ENCODE peak calls at places on chromosomes 3 and 15, in four cellular contexts. One of them, this sample, is unnamed.

GRCh38 chr15:81091889-81092558 is 42.0 kb upstream of the CFAP161 start:
- DNase-seq in CD8-positive, alpha-beta T cell: no peak
- DNase-seq in heart right ventricle: no peak
- DNase-seq in endodermal cell: no peak
- DNase-seq in this sample: no peak

GRCh38 chr15:47688573-47689086 is 28.7 kb upstream of the SEMA6D start:
- DNase-seq in CD8-positive, alpha-beta T cell: no peak
- DNase-seq in heart right ventricle: no peak
- DNase-seq in endodermal cell: no peak
- DNase-seq in this sample: no peak

GRCh38 chr15:60091150-60091549 is 87.0 kb downstream of the FOXB1 start:
- DNase-seq in CD8-positive, alpha-beta T cell: no peak
- DNase-seq in heart right ventricle: no peak
- DNase-seq in endodermal cell: no peak
- DNase-seq in this sample: no peak

GRCh38 chr3:52102934-52103333 is 46.6 kb upstream of the DUSP7 start:
- DNase-seq in CD8-positive, alpha-beta T cell: no peak
- DNase-seq in heart right ventricle: no peak
- DNase-seq in endodermal cell: no peak
- DNase-seq in this sample: no peak

GRCh38 chr15:62665449-62665848 is 377.1 kb upstream of the TPM1 start:
- DNase-seq in CD8-positive, alpha-beta T cell: no peak
- DNase-seq in heart right ventricle: no peak
- DNase-seq in endodermal cell: no peak
- DNase-seq in this sample: no peak

GRCh38 chr15:94028809-94029208 is 202.6 kb upstream of the MCTP2 start:
- DNase-seq in CD8-positive, alpha-beta T cell: no peak
- DNase-seq in heart right ventricle: no peak
- DNase-seq in endodermal cell: peak; percentile 46
- DNase-seq in this sample: no peak

GRCh38 chr15:76553102-76553501 is 216.5 kb downstream of the ISL2 start:
- DNase-seq in CD8-positive, alpha-beta T cell: no peak
- DNase-seq in heart right ventricle: no peak
- DNase-seq in endodermal cell: no peak
- DNase-seq in this sample: no peak

GRCh38 chr3:112512320-112512719 is 13.0 kb upstream of the BTLA start:
- DNase-seq in CD8-positive, alpha-beta T cell: no peak
- DNase-seq in heart right ventricle: no peak
- DNase-seq in endodermal cell: no peak
- DNase-seq in this sample: no peak

GRCh38 chr3:66971245-66971644 is 26.9 kb upstream of the KBTBD8 start:
- DNase-seq in CD8-positive, alpha-beta T cell: no peak
- DNase-seq in heart right ventricle: no peak
- DNase-seq in endodermal cell: no peak
- DNase-seq in this sample: no peak

GRCh38 chr3:42692667-42693529 is 7.6 kb downstream of the KLHL40 start:
- DNase-seq in CD8-positive, alpha-beta T cell: no peak
- DNase-seq in heart right ventricle: no peak
- DNase-seq in endodermal cell: peak; percentile 24
- DNase-seq in this sample: no peak

GRCh38 chr15:75673426-75674247 is 25.9 kb downstream of the SNX33 start:
- DNase-seq in CD8-positive, alpha-beta T cell: no peak
- DNase-seq in heart right ventricle: peak; percentile 85
- DNase-seq in endodermal cell: no peak
- DNase-seq in this sample: peak; percentile 67

GRCh38 chr3:72891053-72891855 is 3.4 kb downstream of the GXYLT2 start:
- DNase-seq in CD8-positive, alpha-beta T cell: no peak
- DNase-seq in heart right ventricle: peak; percentile 34
- DNase-seq in endodermal cell: no peak
- DNase-seq in this sample: no peak

GRCh38 chr15:89112341-89112971 is 24.2 kb downstream of the ABHD2 start:
- DNase-seq in CD8-positive, alpha-beta T cell: no peak
- DNase-seq in heart right ventricle: no peak
- DNase-seq in endodermal cell: no peak
- DNase-seq in this sample: peak; percentile 88

GRCh38 chr3:4759689-4760312 is 219.4 kb upstream of the BHLHE40 start:
- DNase-seq in CD8-positive, alpha-beta T cell: no peak
- DNase-seq in heart right ventricle: no peak
- DNase-seq in endodermal cell: no peak
- DNase-seq in this sample: no peak

GRCh38 chr15:70200511-70200991 is 102.8 kb upstream of the TLE3 start:
- DNase-seq in CD8-positive, alpha-beta T cell: no peak
- DNase-seq in heart right ventricle: no peak
- DNase-seq in endodermal cell: peak; percentile 12
- DNase-seq in this sample: no peak

GRCh38 chr3:116302087-116302747 is 143.1 kb downstream of the LSAMP start:
- DNase-seq in CD8-positive, alpha-beta T cell: no peak
- DNase-seq in heart right ventricle: no peak
- DNase-seq in endodermal cell: no peak
- DNase-seq in this sample: no peak

GRCh38 chr3:116306720-116307119 is 138.6 kb downstream of the LSAMP start:
- DNase-seq in CD8-positive, alpha-beta T cell: no peak
- DNase-seq in heart right ventricle: no peak
- DNase-seq in endodermal cell: no peak
- DNase-seq in this sample: no peak
- TF ChIP-seq CTCF in CD8-positive, alpha-beta T cell: no peak
- TF ChIP-seq CTCF in heart right ventricle: no peak
- TF ChIP-seq CTCF in endodermal cell: peak; percentile 64
- TF ChIP-seq CTCF in this sample: no peak

GRCh38 chr3:198112031-198112430 is 152.0 kb downstream of the LMLN start:
- DNase-seq in CD8-positive, alpha-beta T cell: no peak
- DNase-seq in heart right ventricle: no peak
- DNase-seq in endodermal cell: no peak
- DNase-seq in this sample: no peak

GRCh38 chr3:198109883-198110282 is 149.9 kb downstream of the LMLN start:
- DNase-seq in CD8-positive, alpha-beta T cell: no peak
- DNase-seq in heart right ventricle: no peak
- DNase-seq in endodermal cell: no peak
- DNase-seq in this sample: no peak

GRCh38 chr3:198108756-198109155 is 148.7 kb downstream of the LMLN start:
- DNase-seq in CD8-positive, alpha-beta T cell: no peak
- DNase-seq in heart right ventricle: no peak
- DNase-seq in endodermal cell: no peak
- DNase-seq in this sample: no peak

GRCh38 chr3:198106265-198106664 is 146.2 kb downstream of the LMLN start:
- DNase-seq in CD8-positive, alpha-beta T cell: no peak
- DNase-seq in heart right ventricle: no peak
- DNase-seq in endodermal cell: no peak
- DNase-seq in this sample: no peak

DNA sequence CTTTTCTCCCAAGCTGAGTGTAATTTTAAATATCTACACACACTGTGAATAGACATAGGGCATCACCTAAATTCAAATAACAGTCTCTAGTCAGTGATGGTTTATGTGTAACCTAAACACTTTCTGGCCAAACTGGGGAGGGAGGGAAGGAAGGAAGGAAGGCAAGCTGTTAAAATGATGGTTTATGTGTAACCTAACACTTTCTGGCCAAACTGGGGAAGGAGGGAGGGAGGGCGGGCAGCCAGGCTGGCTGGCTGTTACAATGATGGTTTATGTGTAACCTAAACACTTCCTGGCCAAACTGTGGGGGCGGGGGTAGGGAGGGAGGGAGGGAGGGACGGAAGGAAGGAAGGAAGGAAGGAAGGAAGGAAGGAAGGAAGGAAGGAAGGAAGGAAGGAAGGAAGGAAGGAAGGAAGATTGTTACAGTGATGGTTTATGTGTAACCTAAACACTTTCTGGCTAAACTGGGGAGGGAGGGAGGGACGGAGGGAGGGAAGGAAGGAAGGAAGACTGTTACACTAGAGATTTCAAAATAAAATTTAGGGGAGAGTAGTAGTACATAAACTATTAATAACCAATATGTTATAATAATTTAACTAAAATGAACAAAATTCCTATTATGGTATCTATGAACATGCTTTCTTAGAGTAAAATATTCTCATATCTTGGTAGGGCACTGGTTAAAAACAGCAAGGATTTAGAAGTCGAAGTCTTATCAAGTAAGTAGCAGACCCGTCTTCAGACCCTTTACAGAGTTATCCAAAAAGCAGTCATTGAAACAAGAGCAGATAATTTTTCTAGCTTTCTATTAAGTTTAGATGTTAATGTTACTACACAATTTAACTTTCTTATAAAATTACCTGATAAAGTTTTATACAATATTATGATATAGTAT is 148.1 kb downstream of the LMLN start:
- DNase-seq in CD8-positive, alpha-beta T cell: no peak
- DNase-seq in heart right ventricle: no peak
- DNase-seq in endodermal cell: no peak
- DNase-seq in this sample: no peak
- H3K9me3 ChIP-seq in CD8-positive, alpha-beta T cell: peaks cover 10% of the 10 kb centered on the region
- H3K9me3 ChIP-seq in heart right ventricle: no peaks in the 10 kb centered on the region
- H3K9me3 ChIP-seq in endodermal cell: peaks cover 44% of the 10 kb centered on the region
- H3K9me3 ChIP-seq in this sample: no peaks in the 10 kb centered on the region

GRCh38 chr3:2098398-2099027 is at the start of gene CNTN4:
- DNase-seq in CD8-positive, alpha-beta T cell: no peak
- DNase-seq in heart right ventricle: peak; percentile 54
- DNase-seq in endodermal cell: peak; percentile 95
- DNase-seq in this sample: peak; percentile 23
- TF ChIP-seq CTCF in CD8-positive, alpha-beta T cell: no peak
- TF ChIP-seq CTCF in heart right ventricle: no peak
- TF ChIP-seq CTCF in endodermal cell: peak; percentile 62
- TF ChIP-seq CTCF in this sample: peak; percentile 32

GRCh38 chr15:98830034-98830634 is 177.5 kb downstream of the PGPEP1L start:
- DNase-seq in CD8-positive, alpha-beta T cell: no peak
- DNase-seq in heart right ventricle: no peak
- DNase-seq in endodermal cell: peak; percentile 12
- DNase-seq in this sample: no peak
- H3K9me3 ChIP-seq in CD8-positive, alpha-beta T cell: peaks cover 26% of the 10 kb centered on the region
- H3K9me3 ChIP-seq in heart right ventricle: peaks cover 28% of the 10 kb centered on the region
- H3K9me3 ChIP-seq in endodermal cell: peaks cover 67% of the 10 kb centered on the region
- H3K9me3 ChIP-seq in this sample: peaks cover 24% of the 10 kb centered on the region

DNA sequence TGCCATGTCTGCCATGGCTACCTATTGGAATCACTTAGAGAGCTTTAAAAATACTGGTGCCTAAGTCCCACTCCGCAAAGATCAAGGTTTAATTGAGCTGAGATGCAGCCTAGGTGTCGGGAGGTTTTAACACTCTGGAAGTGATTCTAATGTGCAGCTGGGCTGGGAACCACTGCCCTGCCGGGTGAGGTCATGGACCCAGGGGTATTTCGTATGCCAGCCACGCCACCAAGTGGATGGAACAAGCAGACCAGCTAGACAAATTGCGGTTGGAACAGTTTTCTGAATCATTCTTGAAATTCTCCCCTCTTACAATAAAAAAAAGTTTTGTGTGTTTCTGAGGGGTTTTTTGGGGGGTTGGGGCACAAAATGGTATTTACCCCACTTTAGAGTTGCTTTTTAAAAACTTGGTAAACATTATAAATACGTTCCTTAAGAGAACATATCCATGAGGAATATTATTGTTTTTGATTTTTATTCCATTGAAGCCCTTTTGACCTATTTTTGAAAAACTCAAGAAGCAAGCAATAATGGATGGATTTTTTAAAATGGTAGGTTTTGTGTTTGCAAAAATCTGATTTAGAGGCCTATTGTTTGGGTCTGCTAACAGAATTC is 66.2 kb upstream of the CSTA start:
- DNase-seq in CD8-positive, alpha-beta T cell: peak; percentile 14
- DNase-seq in heart right ventricle: peak; percentile 56
- DNase-seq in endodermal cell: peak; percentile 86
- DNase-seq in this sample: peak; percentile 10
- TF ChIP-seq CTCF in CD8-positive, alpha-beta T cell: no peak
- TF ChIP-seq CTCF in heart right ventricle: peak; percentile 55
- TF ChIP-seq CTCF in endodermal cell: peak; percentile 86
- TF ChIP-seq CTCF in this sample: peak; percentile 13

DNA sequence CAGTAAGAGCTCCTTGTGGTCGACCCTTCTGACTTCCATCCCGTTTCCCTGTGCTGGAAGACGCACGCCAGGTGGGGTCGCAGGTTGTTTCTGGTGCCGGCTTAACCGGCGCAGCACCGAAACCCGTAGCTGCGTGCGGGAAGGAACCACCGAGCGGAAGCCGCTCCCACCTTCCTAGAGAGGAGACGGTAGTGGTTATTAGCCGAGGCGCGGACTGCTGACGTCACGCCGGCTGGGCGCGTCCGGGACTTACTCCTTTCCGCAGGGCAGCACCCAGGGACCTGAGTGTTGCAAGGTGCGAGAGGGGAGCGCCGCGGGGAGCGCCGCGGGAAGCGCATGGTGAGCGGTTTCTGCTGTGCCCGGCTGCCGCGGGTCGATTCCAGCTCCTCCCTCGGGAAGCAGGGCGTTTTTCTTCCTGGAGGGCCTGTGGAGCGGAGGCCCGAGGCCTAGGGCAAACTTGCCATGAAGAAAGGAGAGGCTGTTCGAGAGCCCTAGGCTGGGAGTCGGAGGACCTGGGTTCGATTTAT is at the start of gene ZNF501:
- DNase-seq in CD8-positive, alpha-beta T cell: peak; percentile 79
- DNase-seq in heart right ventricle: peak; percentile 93
- DNase-seq in endodermal cell: peak; percentile 96
- DNase-seq in this sample: peak; percentile 96
- H3K9me3 ChIP-seq in CD8-positive, alpha-beta T cell: peaks cover 25% of the 10 kb centered on the region
- H3K9me3 ChIP-seq in heart right ventricle: peaks cover 55% of the 10 kb centered on the region
- H3K9me3 ChIP-seq in endodermal cell: peaks cover 92% of the 10 kb centered on the region
- H3K9me3 ChIP-seq in this sample: peaks cover 77% of the 10 kb centered on the region

GRCh38 chr3:122947621-122948202 is 79.9 kb downstream of the SEMA5B start:
- DNase-seq in CD8-positive, alpha-beta T cell: no peak
- DNase-seq in heart right ventricle: no peak
- DNase-seq in endodermal cell: no peak
- DNase-seq in this sample: no peak

GRCh38 chr3:122955916-122956684 is 71.5 kb downstream of the SEMA5B start:
- DNase-seq in CD8-positive, alpha-beta T cell: no peak
- DNase-seq in heart right ventricle: peak; percentile 27
- DNase-seq in endodermal cell: no peak
- DNase-seq in this sample: no peak

GRCh38 chr3:122956685-122957455 is 70.7 kb downstream of the SEMA5B start:
- DNase-seq in CD8-positive, alpha-beta T cell: no peak
- DNase-seq in heart right ventricle: peak; percentile 15
- DNase-seq in endodermal cell: peak; percentile 57
- DNase-seq in this sample: no peak

GRCh38 chr3:122948398-122948797 is 79.2 kb downstream of the SEMA5B start:
- DNase-seq in CD8-positive, alpha-beta T cell: no peak
- DNase-seq in heart right ventricle: no peak
- DNase-seq in endodermal cell: peak; percentile 71
- DNase-seq in this sample: no peak

GRCh38 chr3:122952509-122952908 is 75.1 kb downstream of the SEMA5B start:
- DNase-seq in CD8-positive, alpha-beta T cell: no peak
- DNase-seq in heart right ventricle: peak; percentile 21
- DNase-seq in endodermal cell: peak; percentile 71
- DNase-seq in this sample: no peak
- TF ChIP-seq CTCF in CD8-positive, alpha-beta T cell: no peak
- TF ChIP-seq CTCF in heart right ventricle: peak; percentile 35
- TF ChIP-seq CTCF in endodermal cell: peak; percentile 64
- TF ChIP-seq CTCF in this sample: no peak

This sample was measured in ascending aorta.